ENCODE peak calls at places on chromosomes 4 and X, in four cellular contexts. E is K562, L is HepG2, G is GM12878. U is an unnamed sample.

GRCh38 chr4:47535567-47536147 is 50.6 kb downstream of the ATP10D start:
- DNase-seq in E (no peak), L (no peak), G (no peak), U (peak)

GRCh38 chr4:171170671-171171070 is 642.5 kb upstream of the GALNTL6 start:
- DNase-seq in E (no peak), L (no peak), G (no peak), U (no peak)

GRCh38 chrX:17374619-17375360 is at the start of gene NHS:
- DNase-seq in E (peak), L (no peak), G (no peak), U (peak)

GRCh38 chrX:19673334-19674040 is 158.2 kb upstream of the MAP3K15 start:
- DNase-seq in E (no peak), L (peak), G (no peak), U (no peak)

GRCh38 chrX:123036401-123036800 is 147.7 kb upstream of the GRIA3 start:
- DNase-seq in E (no peak), L (no peak), G (no peak), U (no peak)

GRCh38 chr4:1244978-1245471 is 3.9 kb downstream of the CTBP1 start:
- DNase-seq in E (no peak), L (no peak), G (no peak), U (no peak)

GRCh38 chr4:26813698-26814097 is 46.9 kb upstream of the STIM2 start:
- DNase-seq in E (no peak), L (no peak), G (no peak), U (no peak)

GRCh38 chrX:77342028-77342427 is 105.2 kb upstream of the FGF16 start:
- DNase-seq in E (no peak), L (no peak), G (no peak), U (no peak)

GRCh38 chr4:8544741-8545438 is 35.3 kb upstream of the GPR78 start:
- DNase-seq in E (no peak), L (no peak), G (no peak), U (no peak)

GRCh38 chr4:34035225-34035624 is 2209.1 kb downstream of the ARAP2 start:
- DNase-seq in E (no peak), L (no peak), G (no peak), U (no peak)

GRCh38 chr4:34043131-34043530 is 2201.2 kb downstream of the ARAP2 start:
- DNase-seq in E (no peak), L (no peak), G (no peak), U (no peak)

GRCh38 chr4:34039766-34040165 is 2204.5 kb downstream of the ARAP2 start:
- DNase-seq in E (peak), L (peak), G (no peak), U (no peak)

DNA sequence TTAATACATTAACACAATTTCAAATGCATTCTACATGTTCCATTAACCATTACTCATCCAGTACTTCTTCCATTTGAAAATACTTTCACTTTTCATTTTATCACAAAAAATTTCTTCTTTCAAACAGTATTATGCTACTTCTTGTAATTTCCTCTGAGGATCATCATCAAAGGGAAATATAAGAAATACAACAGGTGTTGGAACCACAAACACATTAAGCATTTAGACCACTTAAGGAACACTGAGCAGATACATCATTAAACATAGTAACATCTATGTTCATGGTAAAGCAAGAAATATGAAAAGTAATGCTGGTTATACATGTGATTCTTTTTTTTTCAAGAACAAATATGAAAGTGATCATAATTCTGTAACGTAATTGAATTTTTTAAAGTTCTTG is 2207.0 kb downstream of the ARAP2 start:
- DNase-seq in E (no peak), L (no peak), G (no peak), U (no peak)
- TF ChIP-seq MAX in E (no peak), L (no peak), G (no peak), U (no peak)

DNA sequence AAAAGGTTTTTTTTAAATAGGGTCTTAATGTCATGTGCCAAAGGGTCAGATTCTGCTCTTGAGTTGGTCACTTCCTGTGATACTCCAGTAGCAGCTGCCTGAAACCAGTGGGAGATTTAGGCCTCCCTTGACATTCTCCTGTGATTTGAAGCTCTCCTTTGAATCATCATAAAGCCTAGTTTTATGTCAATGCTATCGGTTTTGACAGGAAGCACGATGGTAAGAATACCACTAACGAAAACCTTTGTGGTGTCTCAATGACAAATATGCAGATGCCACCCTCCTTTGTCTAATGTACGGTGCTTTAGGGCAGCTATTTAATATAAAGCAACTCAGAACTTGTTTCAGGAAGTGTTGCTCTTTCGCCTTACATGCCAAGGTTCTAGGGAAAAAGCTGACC is 44.2 kb downstream of the CCNI start:
- DNase-seq in E (no peak), L (no peak), G (no peak), U (no peak)
- TF ChIP-seq JUND in E (no peak), L (no peak), G (no peak), U (no peak)

GRCh38 chr4:151688785-151689043 is 72.1 kb downstream of the GATB start:
- DNase-seq in E (no peak), L (no peak), G (no peak), U (no peak)

GRCh38 chr4:151689211-151689991 is 71.4 kb downstream of the GATB start:
- DNase-seq in E (no peak), L (no peak), G (no peak), U (no peak)

GRCh38 chr4:151690164-151690856 is 70.5 kb downstream of the GATB start:
- DNase-seq in E (no peak), L (no peak), G (no peak), U (peak)

GRCh38 chr4:151687021-151687640 is 73.7 kb downstream of the GATB start:
- DNase-seq in E (no peak), L (no peak), G (no peak), U (peak)

DNA sequence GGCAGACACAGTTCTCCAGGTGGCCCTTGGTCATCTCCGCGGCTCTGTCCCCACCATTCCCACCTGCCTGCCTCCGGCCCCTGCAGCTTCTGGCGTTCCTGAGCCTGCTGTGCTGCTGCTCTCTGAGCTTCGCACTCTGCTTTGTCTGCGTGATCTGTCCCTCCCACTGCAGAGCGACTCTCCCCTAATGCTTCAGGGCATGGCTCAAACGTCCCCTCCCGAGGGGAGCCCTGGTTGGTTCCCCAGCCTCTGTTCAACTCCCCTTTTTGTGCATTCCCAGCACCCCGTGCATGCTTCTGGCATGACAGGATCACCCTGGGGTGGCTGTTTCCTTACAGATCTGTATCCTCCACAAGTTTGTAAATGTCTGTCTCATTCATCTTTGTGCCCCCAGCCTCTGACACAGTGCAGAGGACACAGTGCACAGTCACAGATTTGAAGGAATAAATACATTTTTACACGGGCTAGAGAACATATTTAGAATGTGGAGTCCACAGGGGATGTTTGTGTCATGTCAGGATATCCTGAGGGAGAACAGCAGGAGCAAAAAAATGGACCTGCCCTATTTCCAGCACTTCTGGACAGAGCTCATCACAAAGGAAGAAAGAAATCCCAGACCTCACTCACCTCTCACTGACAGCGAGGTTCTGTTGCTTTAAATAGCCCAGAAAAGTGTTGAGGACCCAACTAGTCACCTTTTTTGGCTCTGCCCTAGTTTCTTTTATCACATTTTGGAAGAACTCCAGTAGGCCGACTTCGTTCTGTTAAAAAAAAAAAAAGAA is 72.6 kb downstream of the GATB start:
- DNase-seq in E (no peak), L (no peak), G (no peak), U (no peak)
- TF ChIP-seq SMC3 in E (no peak), L (no peak), G (no peak), U (no peak)

GRCh38 chr4:139556071-139556734 is at the start of gene SETD7:
- DNase-seq in E (peak), L (no peak), G (no peak), U (peak)
- TF ChIP-seq MAX in E (no peak), L (no peak), G (no peak), U (peak)

DNA sequence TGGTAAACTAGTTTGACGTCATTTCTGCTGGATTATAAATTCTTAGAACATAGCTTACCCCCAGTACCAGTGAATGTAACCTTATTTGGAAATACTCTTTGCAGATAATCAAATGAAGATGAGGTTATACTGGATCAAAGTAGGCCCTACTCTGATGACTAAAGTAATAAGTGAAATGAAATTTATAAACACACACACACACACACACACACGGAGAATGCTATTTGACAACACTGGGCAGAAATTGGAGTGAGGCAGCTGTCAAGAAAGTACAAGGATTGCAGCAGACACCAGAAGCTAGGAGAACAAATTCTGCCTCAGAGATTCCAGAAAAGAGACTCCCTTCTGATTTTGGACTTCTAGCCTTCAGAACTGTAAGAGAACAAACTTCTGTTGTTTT is 448.7 kb downstream of the PCDH18 start:
- DNase-seq in E (no peak), L (no peak), G (no peak), U (no peak)
- TF ChIP-seq JUND in E (no peak), L (no peak), G (no peak), U (no peak)

GRCh38 chrX:112868586-112868985 is 28.0 kb upstream of the AMOT start:
- DNase-seq in E (no peak), L (no peak), G (no peak), U (no peak)

GRCh38 chrX:112865464-112866025 is 24.9 kb upstream of the AMOT start:
- DNase-seq in E (no peak), L (no peak), G (no peak), U (no peak)

GRCh38 chrX:112866175-112866574 is 25.5 kb upstream of the AMOT start:
- DNase-seq in E (no peak), L (no peak), G (no peak), U (no peak)

GRCh38 chrX:112863850-112864249 is 23.2 kb upstream of the AMOT start:
- DNase-seq in E (no peak), L (no peak), G (no peak), U (no peak)

GRCh38 chrX:112867570-112867969 is 26.9 kb upstream of the AMOT start:
- DNase-seq in E (no peak), L (no peak), G (no peak), U (no peak)
- TF ChIP-seq SMC3 in E (no peak), L (no peak), G (no peak), U (no peak)

DNA sequence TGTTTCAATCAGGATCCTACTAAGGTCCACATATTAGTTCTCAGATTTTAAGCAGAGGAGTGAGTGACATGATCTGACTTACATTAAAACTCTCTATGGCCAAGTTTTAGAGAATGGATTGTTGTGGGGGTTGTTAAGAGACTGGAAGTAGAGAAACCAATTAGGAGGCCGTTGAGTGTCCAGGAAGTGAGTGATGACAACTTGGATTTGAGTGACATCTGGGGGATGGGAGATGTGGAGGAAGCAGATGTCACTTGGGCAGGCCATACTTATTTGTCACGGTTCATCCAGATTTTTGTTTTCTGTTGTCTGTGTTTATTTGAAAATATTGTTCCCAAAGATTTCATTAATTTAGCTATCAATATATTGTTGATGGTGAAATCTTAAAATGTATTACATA is 28.3 kb downstream of the ADD1 start:
- DNase-seq in E (peak), L (no peak), G (no peak), U (no peak)
- TF ChIP-seq MAX in E (no peak), L (no peak), G (no peak), U (no peak)